ENCODE peak calls at places on chromosome 1, in nine cellular contexts. E is activated CD4-positive, alpha-beta T cell treated with anti-CD3 and anti-CD28 coated beads for 48 hours; G is sciatic nerve; Q is NCI-H774; N is CD8-positive, alpha-beta memory T cell; R is spleen; T is kidney glomerular epithelial cell; B is activated CD4-positive, CD25-positive, alpha-beta regulatory T cell; X is NCI-H1105 treated with DMSO at 0.1 percent for 48 hours. F is an unnamed sample.

GRCh38 chr1:98468111-98468717 is 193.3 kb upstream of the SNX7 start:
- DNase-seq in E (no peak), G (no peak), Q (peak), N (no peak), R (no peak), T (peak), B (no peak), X (peak), F (no peak)

GRCh38 chr1:89260042-89260441 is 12.6 kb downstream of the GBP5 start:
- DNase-seq in E (no peak), G (no peak), Q (no peak), N (no peak), R (peak), T (no peak), B (no peak), X (no peak), F (no peak)

GRCh38 chr1:162069334-162070093 is at the start of gene NOS1AP:
- DNase-seq in E (peak), G (peak), Q (peak), N (peak), R (peak), T (peak), B (peak), X (peak), F (peak)

GRCh38 chr1:183477986-183478781 is 5.9 kb downstream of the SMG7 start:
- DNase-seq in E (no peak), G (no peak), Q (no peak), N (no peak), R (no peak), T (no peak), B (no peak), X (no peak), F (no peak)

GRCh38 chr1:64234714-64235113 is 31.3 kb downstream of the UBE2U start:
- DNase-seq in E (no peak), G (no peak), Q (no peak), N (no peak), R (no peak), T (no peak), B (no peak), X (peak), F (peak)

GRCh38 chr1:94970783-94971182 is 43.9 kb upstream of the CNN3 start:
- DNase-seq in E (no peak), G (no peak), Q (no peak), N (no peak), R (no peak), T (no peak), B (no peak), X (no peak), F (no peak)

GRCh38 chr1:211543003-211543402 is 36.0 kb downstream of the SLC30A1 start:
- DNase-seq in E (no peak), G (no peak), Q (no peak), N (no peak), R (peak), T (no peak), B (no peak), X (no peak), F (no peak)

GRCh38 chr1:208534979-208535378 is 290.8 kb upstream of the PLXNA2 start:
- DNase-seq in E (no peak), G (no peak), Q (no peak), N (no peak), R (no peak), T (no peak), B (no peak), X (no peak), F (no peak)

GRCh38 chr1:210332719-210333398 is 4.2 kb downstream of the HHAT start:
- DNase-seq in E (peak), G (no peak), Q (no peak), N (peak), R (no peak), T (peak), B (no peak), X (peak), F (no peak)

GRCh38 chr1:155978973-155979429 is 654 bp upstream of the ARHGEF2 start:
- DNase-seq in E (no peak), G (no peak), Q (no peak), N (no peak), R (peak), T (no peak), B (no peak), X (no peak), F (no peak)

GRCh38 chr1:21804536-21804935 is 7.5 kb upstream of the LDLRAD2 start:
- DNase-seq in E (no peak), G (no peak), Q (no peak), N (no peak), R (no peak), T (no peak), B (no peak), X (no peak), F (no peak)

GRCh38 chr1:157678721-157679120 is 21.8 kb downstream of the FCRL3 start:
- DNase-seq in E (no peak), G (no peak), Q (no peak), N (no peak), R (no peak), T (no peak), B (no peak), X (no peak), F (no peak)

GRCh38 chr1:94061513-94062443 is 59.2 kb downstream of the ABCA4 start:
- DNase-seq in E (peak), G (peak), Q (peak), N (no peak), R (no peak), T (peak), B (no peak), X (peak), F (no peak)

GRCh38 chr1:206694551-206695124 is 9.9 kb downstream of the MAPKAPK2 start:
- DNase-seq in E (no peak), G (no peak), Q (no peak), N (no peak), R (no peak), T (peak), B (no peak), X (no peak), F (no peak)

GRCh38 chr1:67856921-67857320 is 23.7 kb upstream of the GNG12 start:
- DNase-seq in E (no peak), G (no peak), Q (no peak), N (no peak), R (no peak), T (no peak), B (no peak), X (no peak), F (no peak)

GRCh38 chr1:185045793-185046441 is 559 bp downstream of the RNF2 start:
- DNase-seq in E (peak), G (peak), Q (peak), N (peak), R (no peak), T (no peak), B (peak), X (peak), F (no peak)

GRCh38 chr1:156282143-156282478 is 514 bp downstream of the SMG5 start:
- DNase-seq in E (no peak), G (no peak), Q (peak), N (no peak), R (no peak), T (peak), B (no peak), X (peak), F (peak)

GRCh38 chr1:203907901-203908300 is 46.5 kb downstream of the SNRPE start:
- DNase-seq in E (no peak), G (no peak), Q (no peak), N (no peak), R (no peak), T (no peak), B (no peak), X (no peak), F (no peak)

GRCh38 chr1:4585216-4585615 is 69.2 kb upstream of the AJAP1 start:
- DNase-seq in E (peak), G (peak), Q (no peak), N (no peak), R (no peak), T (no peak), B (no peak), X (no peak), F (no peak)

GRCh38 chr1:4805987-4806386 is 151.6 kb downstream of the AJAP1 start:
- DNase-seq in E (no peak), G (no peak), Q (no peak), N (no peak), R (no peak), T (no peak), B (no peak), X (no peak), F (no peak)

GRCh38 chr1:21574464-21575151 is 65.4 kb downstream of the ALPL start:
- DNase-seq in E (no peak), G (no peak), Q (no peak), N (no peak), R (peak), T (no peak), B (no peak), X (no peak), F (peak)

GRCh38 chr1:226940029-226940805 is at the start of gene COQ8A:
- DNase-seq in E (peak), G (peak), Q (peak), N (peak), R (peak), T (peak), B (peak), X (peak), F (peak)

GRCh38 chr1:30332100-30333094 is 391.0 kb downstream of the MATN1 start:
- DNase-seq in E (no peak), G (no peak), Q (no peak), N (no peak), R (no peak), T (no peak), B (no peak), X (no peak), F (no peak)